ENCODE peak calls at places on chromosomes 12 and 14, in six cellular contexts. X is activated CD8-positive, alpha-beta T cell treated with anti-CD3 and anti-CD28 coated beads, Interleukin-2, amount 10 ng/mL, durations not matched to agents 7 days and 5 days; W is left cardiac atrium; O is sciatic nerve; L is stomach; D is B cell. S is an unnamed sample.

GRCh38 chr14:31926652-31927347 is 150.3 kb upstream of the ARHGAP5 start:
- DNase-seq in D (no peak), L (no peak), W (no peak), O (no peak), X (no peak), S (no peak)

GRCh38 chr12:15562263-15562662 is 226.9 kb downstream of the EPS8 start:
- DNase-seq in O (no peak), L (no peak), D (no peak), W (no peak), X (peak; percentile 49), S (no peak)

GRCh38 chr12:70040141-70040540 is 203.1 kb upstream of the CNOT2 start:
- DNase-seq in X (no peak), L (no peak), O (no peak), D (no peak), W (no peak), S (no peak)

GRCh38 chr14:33375781-33376180 is 437.1 kb downstream of the NPAS3 start:
- DNase-seq in O (no peak), L (no peak), W (no peak), X (no peak), D (no peak), S (no peak)

GRCh38 chr14:59215353-59215752 is 26.9 kb downstream of the DAAM1 start:
- DNase-seq in L (peak; percentile 85), D (no peak), X (no peak), W (peak; percentile 67), O (peak; percentile 83), S (peak; percentile 85)

GRCh38 chr14:34227834-34228662 is 234.0 kb downstream of the SPTSSA start:
- DNase-seq in X (peak; percentile 73), O (peak; percentile 81), W (peak; percentile 66), D (no peak), L (peak; percentile 72), S (peak; percentile 43)

GRCh38 chr12:50127546-50127945 is 15.5 kb downstream of the COX14 start:
- DNase-seq in L (no peak), O (no peak), X (no peak), W (no peak), D (no peak), S (no peak)

GRCh38 chr14:47674148-47674545 is 1.3 kb downstream of the MDGA2 start:
- DNase-seq in O (no peak), D (no peak), W (no peak), L (no peak), X (no peak), S (peak; percentile 79)

GRCh38 chr14:20494935-20495766 is 10.2 kb upstream of the RNASE10 start:
- DNase-seq in D (no peak), W (no peak), X (no peak), O (no peak), L (no peak), S (no peak)

GRCh38 chr14:82345149-82345548 is 811.5 kb upstream of the SEL1L start:
- DNase-seq in L (no peak), D (no peak), X (no peak), W (no peak), O (no peak), S (no peak)

GRCh38 chr14:74551431-74551830 is 57.9 kb downstream of the ISCA2 start:
- DNase-seq in X (no peak), L (no peak), O (no peak), W (no peak), D (no peak), S (no peak)

GRCh38 chr12:89040146-89040964 is 311.9 kb downstream of the DUSP6 start:
- DNase-seq in L (peak; percentile 33), O (no peak), W (no peak), D (peak; percentile 45), X (peak; percentile 93), S (peak; percentile 76)

GRCh38 chr12:47319746-47320145 is 240.0 kb upstream of the AMIGO2 start:
- DNase-seq in D (no peak), X (no peak), O (no peak), W (no peak), L (no peak), S (no peak)

GRCh38 chr14:59185676-59186075 is 2.8 kb upstream of the DAAM1 start:
- DNase-seq in L (no peak), X (no peak), D (no peak), W (no peak), O (no peak), S (no peak)

GRCh38 chr14:32727827-32728226 is 210.9 kb upstream of the NPAS3 start:
- DNase-seq in L (no peak), O (no peak), X (no peak), W (no peak), D (no peak), S (peak; percentile 13)

GRCh38 chr12:65903680-65904403 is 79.6 kb downstream of the HMGA2 start:
- DNase-seq in X (no peak), D (no peak), O (no peak), W (no peak), L (no peak), S (no peak)

S was measured in left lung.